ENCODE peak calls at places on chromosomes 4 and X, in six cellular contexts. A, F, L, V, T and S are unnamed samples.

GRCh38 chr4:97656034-97656720 is 487.1 kb downstream of the STPG2 start:
- DNase-seq in A (no peak), F (no peak), L (no peak), V (peak), T (peak), S (peak)

GRCh38 chr4:142420461-142421095 is 425.5 kb downstream of the INPP4B start:
- DNase-seq in A (no peak), F (no peak), L (no peak), V (no peak), T (no peak), S (no peak)

GRCh38 chrX:134764202-134764785 is 106.0 kb upstream of the PLAC1 start:
- DNase-seq in A (no peak), F (no peak), L (peak), V (peak), T (peak), S (peak)

GRCh38 chr4:179766938-179767337 is 2324.7 kb upstream of the AGA start:
- DNase-seq in A (no peak), F (no peak), L (no peak), V (no peak), T (peak), S (no peak)

GRCh38 chrX:84339507-84340364 is 151.7 kb upstream of the RPS6KA6 start:
- DNase-seq in A (no peak), F (no peak), L (no peak), V (peak), T (peak), S (peak)

GRCh38 chrX:102042706-102043325 is 82.7 kb upstream of the TCEAL2 start:
- DNase-seq in A (no peak), F (no peak), L (no peak), V (no peak), T (no peak), S (peak)

GRCh38 chr4:825063-825968 is 613 bp downstream of the CPLX1 start:
- DNase-seq in A (no peak), F (no peak), L (no peak), V (peak), T (no peak), S (no peak)

GRCh38 chrX:39975094-39975865 is 122.5 kb downstream of the BCOR start:
- DNase-seq in A (no peak), F (no peak), L (no peak), V (no peak), T (no peak), S (peak)

GRCh38 chr4:3725936-3726895 is 40.0 kb upstream of the ADRA2C start:
- DNase-seq in A (no peak), F (no peak), L (no peak), V (no peak), T (no peak), S (no peak)

GRCh38 chr4:176792348-176793059 is at the start of gene VEGFC:
- DNase-seq in A (peak), F (peak), L (no peak), V (peak), T (peak), S (peak)

GRCh38 chrX:117305168-117305766 is 811.3 kb downstream of the KLHL13 start:
- DNase-seq in A (no peak), F (no peak), L (no peak), V (no peak), T (no peak), S (no peak)

GRCh38 chr4:23947826-23948225 is 58.0 kb upstream of the PPARGC1A start:
- DNase-seq in A (no peak), F (no peak), L (no peak), V (peak), T (no peak), S (no peak)

GRCh38 chr4:89055157-89056080 is 1.6 kb downstream of the FAM13A start:
- DNase-seq in A (no peak), F (no peak), L (no peak), V (no peak), T (peak), S (peak)

GRCh38 chr4:125719987-125720386 is 405.2 kb downstream of the FAT4 start:
- DNase-seq in A (no peak), F (no peak), L (peak), V (no peak), T (no peak), S (peak)

GRCh38 chrX:68431836-68432235 is 1.5 kb downstream of the OPHN1 start:
- DNase-seq in A (no peak), F (no peak), L (no peak), V (no peak), T (peak), S (no peak)

GRCh38 chr4:174919886-174920423 is 1.8 kb downstream of the ADAM29 start:
- DNase-seq in A (no peak), F (no peak), L (no peak), V (no peak), T (no peak), S (no peak)

GRCh38 chrX:45006002-45006800 is 133.2 kb downstream of the KDM6A start:
- DNase-seq in A (no peak), F (peak), L (no peak), V (no peak), T (no peak), S (peak)

GRCh38 chr4:100929753-100930152 is 411.9 kb upstream of the EMCN start:
- DNase-seq in A (no peak), F (no peak), L (no peak), V (no peak), T (no peak), S (no peak)

GRCh38 chr4:121989715-121990114 is 37.9 kb upstream of the TRPC3 start:
- DNase-seq in A (no peak), F (no peak), L (no peak), V (peak), T (peak), S (peak)

GRCh38 chr4:107997001-107997788 is 7.5 kb downstream of the HADH start:
- DNase-seq in A (peak), F (no peak), L (no peak), V (no peak), T (peak), S (peak)

DNA sequence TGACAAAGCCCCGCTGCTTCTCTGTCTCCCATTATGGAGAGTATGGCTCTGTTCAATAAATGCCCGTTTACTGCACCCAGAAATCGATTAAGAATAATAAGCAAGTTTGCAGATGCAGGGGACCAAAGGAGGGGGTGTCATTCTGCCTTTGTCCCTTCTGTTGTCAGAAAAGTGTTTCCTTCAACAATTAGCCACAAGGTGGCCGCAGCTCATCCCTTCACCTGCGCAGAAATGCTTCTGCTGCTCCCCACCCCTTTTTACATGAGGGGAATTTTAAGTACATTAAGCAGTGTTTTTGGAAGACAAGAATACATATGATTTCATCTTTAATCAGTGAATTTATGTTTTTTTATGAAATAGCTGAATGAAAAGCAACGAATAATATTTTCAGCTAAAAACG is 175.6 kb upstream of the ARX start:
- DNase-seq in A (no peak), F (no peak), L (no peak), V (no peak), T (no peak), S (no peak)
- TF ChIP-seq CTCF in A (no peak), F (no peak), L (peak), V (no peak), T (no peak), S (peak)

DNA sequence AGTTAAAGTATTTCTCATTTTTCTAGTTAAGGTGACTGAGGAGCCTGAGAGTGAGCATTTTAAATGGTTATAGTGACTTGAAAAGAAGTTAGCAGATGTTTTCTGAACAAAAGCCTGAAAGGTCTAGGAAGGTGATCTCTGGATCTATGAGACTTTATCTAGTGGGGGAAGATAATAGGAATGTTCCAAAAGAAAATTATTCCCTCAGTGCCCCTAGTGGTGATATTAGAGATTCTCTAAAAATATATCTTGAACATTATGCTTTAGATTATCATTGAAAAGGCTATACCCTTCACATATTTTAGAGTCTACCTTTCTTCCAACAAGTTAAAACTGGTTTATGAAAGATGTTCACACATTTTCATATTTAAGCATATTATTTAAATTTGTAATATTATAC is 69.0 kb upstream of the SPANXN1 start:
- DNase-seq in A (no peak), F (no peak), L (no peak), V (no peak), T (no peak), S (no peak)
- TF ChIP-seq CTCF in A (no peak), F (no peak), L (peak), V (no peak), T (no peak), S (no peak)

GRCh38 chrX:94830717-94831116 is 1156.7 kb downstream of the FAM133A start:
- DNase-seq in A (no peak), F (no peak), L (no peak), V (no peak), T (no peak), S (no peak)

GRCh38 chrX:94834226-94834625 is 1160.2 kb downstream of the FAM133A start:
- DNase-seq in A (no peak), F (no peak), L (no peak), V (no peak), T (no peak), S (no peak)

GRCh38 chrX:94831364-94831763 is 1157.4 kb downstream of the FAM133A start:
- DNase-seq in A (no peak), F (no peak), L (no peak), V (peak), T (no peak), S (peak)
- TF ChIP-seq CTCF in A (no peak), F (no peak), L (peak), V (peak), T (no peak), S (peak)

GRCh38 chr4:54540931-54541330 is 116.8 kb upstream of the KIT start:
- DNase-seq in A (no peak), F (no peak), L (no peak), V (no peak), T (no peak), S (no peak)
- TF ChIP-seq CTCF in A (no peak), F (no peak), L (no peak), V (no peak), T (no peak), S (no peak)

GRCh38 chrX:16215660-16216059 is 48.4 kb downstream of the MAGEB17 start:
- DNase-seq in A (no peak), F (no peak), L (no peak), V (no peak), T (no peak), S (no peak)

GRCh38 chrX:16208601-16209000 is 41.3 kb downstream of the MAGEB17 start:
- DNase-seq in A (no peak), F (no peak), L (no peak), V (no peak), T (no peak), S (peak)

GRCh38 chrX:16212024-16212423 is 44.7 kb downstream of the MAGEB17 start:
- DNase-seq in A (no peak), F (no peak), L (no peak), V (peak), T (no peak), S (peak)

GRCh38 chrX:16213970-16214369 is 46.7 kb downstream of the MAGEB17 start:
- DNase-seq in A (no peak), F (no peak), L (no peak), V (no peak), T (no peak), S (no peak)

DNA sequence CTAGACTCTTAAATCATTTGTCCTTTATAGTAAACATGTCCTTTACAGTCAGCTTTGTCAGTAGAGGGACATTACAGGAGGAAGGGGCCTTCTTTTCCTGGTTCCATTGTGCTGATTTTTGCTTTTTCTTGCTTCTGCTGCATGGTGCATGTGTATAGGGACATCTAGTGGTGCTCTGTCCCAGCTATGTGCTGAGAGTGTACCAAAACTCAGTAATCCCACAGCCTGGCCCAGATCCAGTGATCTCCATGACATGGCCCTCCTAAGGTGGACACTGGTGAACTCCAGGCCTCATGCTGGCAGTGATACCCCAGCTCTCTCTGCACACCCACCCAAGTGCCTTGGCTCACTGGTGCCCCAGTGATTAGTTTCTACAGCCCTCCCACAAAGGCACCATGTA is 45.2 kb downstream of the MAGEB17 start:
- DNase-seq in A (no peak), F (peak), L (no peak), V (peak), T (peak), S (peak)
- TF ChIP-seq CTCF in A (no peak), F (no peak), L (no peak), V (peak), T (no peak), S (no peak)

DNA sequence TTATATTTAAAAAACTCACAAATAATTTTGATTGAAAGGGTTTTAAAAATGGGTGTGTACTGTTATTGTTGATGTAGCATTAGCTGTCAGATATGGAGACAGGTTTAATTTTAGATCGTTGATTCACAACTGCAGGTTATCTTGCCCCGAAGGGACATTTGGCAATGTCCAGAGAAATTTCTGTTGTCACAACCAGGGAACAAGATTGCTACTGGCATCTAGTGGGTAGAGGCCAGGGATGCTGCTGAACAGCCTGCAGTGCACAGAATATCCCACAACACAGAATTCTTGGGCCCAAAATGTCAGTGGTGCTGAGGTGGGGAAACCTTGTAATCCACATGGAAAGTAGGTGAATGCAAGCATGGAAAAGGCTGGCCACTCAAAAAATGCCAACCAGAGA is 114.9 kb downstream of the MAGEB17 start:
- DNase-seq in A (no peak), F (no peak), L (no peak), V (no peak), T (no peak), S (no peak)
- TF ChIP-seq CTCF in A (no peak), F (no peak), L (no peak), V (no peak), T (no peak), S (no peak)

DNA sequence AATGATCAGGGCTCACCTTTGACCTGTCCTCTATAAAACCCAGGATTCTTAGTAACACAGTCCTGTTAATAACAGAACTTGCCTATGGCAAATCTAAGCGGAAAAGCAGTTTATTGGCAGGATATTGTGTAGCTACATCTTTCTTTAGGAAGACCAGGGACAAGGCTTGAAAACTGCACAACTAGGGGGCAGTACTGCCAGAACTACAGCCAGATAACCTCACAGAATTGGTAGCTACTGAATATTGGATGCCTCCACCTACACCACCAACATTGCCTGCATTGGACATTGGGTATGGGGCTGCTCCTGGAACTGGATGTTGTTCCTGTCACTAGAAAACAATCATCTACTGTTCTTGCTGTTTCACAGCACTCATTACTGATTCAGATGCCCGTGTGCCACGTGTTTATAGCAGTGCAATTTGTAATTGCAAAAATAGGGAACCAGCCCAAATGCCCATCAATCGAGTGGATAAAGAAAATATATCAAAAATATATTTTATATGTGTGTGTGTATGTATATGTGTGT is 47.4 kb downstream of the REPS2 start:
- DNase-seq in A (no peak), F (no peak), L (no peak), V (no peak), T (no peak), S (peak)
- TF ChIP-seq CTCF in A (no peak), F (no peak), L (no peak), V (no peak), T (no peak), S (no peak)